ENCODE peak calls at places on chromosomes 4 and X, in eight cellular contexts. A is stimulated activated CD4-positive, alpha-beta T cell treated with anti-CD3 and anti-CD28 coated beads, Interleukin-4, amount 100 ng/mL, for 1 hour; U is lower leg skin; D is activated CD4-positive, alpha-beta T cell treated with anti-CD3 and anti-CD28 coated beads, Interleukin-2, amount 50 U/mL, for 1 hour; N is T-helper 17 cell; P is NCI-H1105 treated with DMSO at 0.1 percent for 48 hours; Z is NCI-H82; K is mesenteric fat pad. X is an unnamed sample.

GRCh38 chr4:119659576-119659975 is 31.0 kb upstream of the PDE5A start:
- DNase-seq in A (no peak), U (no peak), D (no peak), N (no peak), P (no peak), Z (peak; percentile 33), K (no peak), X (no peak)

GRCh38 chr4:57318694-57319093 is 208.5 kb upstream of the IGFBP7 start:
- DNase-seq in A (no peak), U (no peak), D (no peak), N (no peak), P (no peak), Z (no peak), K (no peak), X (no peak)

GRCh38 chrX:33194876-33195433 is 16.4 kb downstream of the DMD start:
- DNase-seq in A (no peak), U (no peak), D (no peak), N (no peak), P (no peak), Z (no peak), K (no peak), X (no peak)

GRCh38 chr4:99624141-99624719 is 33.4 kb downstream of the C4orf54 start:
- DNase-seq in A (no peak), U (no peak), D (no peak), N (no peak), P (no peak), Z (no peak), K (no peak), X (no peak)

GRCh38 chr4:84837751-84838150 is 128.7 kb downstream of the WDFY3 start:
- DNase-seq in A (no peak), U (no peak), D (no peak), N (no peak), P (no peak), Z (peak; percentile 59), K (no peak), X (no peak)

GRCh38 chr4:26576171-26576829 is 7.6 kb upstream of the TBC1D19 start:
- DNase-seq in A (no peak), U (no peak), D (no peak), N (no peak), P (no peak), Z (no peak), K (no peak), X (no peak)

GRCh38 chr4:3243066-3243775 is 5.7 kb upstream of the MSANTD1 start:
- DNase-seq in A (no peak), U (no peak), D (no peak), N (no peak), P (no peak), Z (no peak), K (no peak), X (no peak)

GRCh38 chrX:68307767-68308166 is 125.5 kb downstream of the OPHN1 start:
- DNase-seq in A (no peak), U (no peak), D (no peak), N (no peak), P (no peak), Z (no peak), K (no peak), X (no peak)

GRCh38 chrX:104621781-104622180 is 55.8 kb downstream of the IL1RAPL2 start:
- DNase-seq in A (no peak), U (no peak), D (no peak), N (no peak), P (no peak), Z (no peak), K (no peak), X (no peak)

GRCh38 chrX:68196939-68197791 is 236.1 kb downstream of the OPHN1 start:
- DNase-seq in A (no peak), U (peak; percentile 17), D (no peak), N (peak; percentile 3), P (peak; percentile 48), Z (peak; percentile 77), K (no peak), X (peak; percentile 7)

GRCh38 chrX:94560930-94561329 is 886.9 kb downstream of the FAM133A start:
- DNase-seq in A (no peak), U (no peak), D (no peak), N (no peak), P (no peak), Z (no peak), K (no peak), X (no peak)

GRCh38 chr4:159012381-159012780 is 90.5 kb upstream of the RAPGEF2 start:
- DNase-seq in A (no peak), U (no peak), D (no peak), N (no peak), P (no peak), Z (no peak), K (no peak), X (no peak)

GRCh38 chr4:165972747-165973146 is 99.7 kb downstream of the TLL1 start:
- DNase-seq in A (no peak), U (no peak), D (no peak), N (no peak), P (no peak), Z (no peak), K (no peak), X (no peak)

GRCh38 chr4:123777297-123777859 is 380.8 kb downstream of the SPRY1 start:
- DNase-seq in A (no peak), U (no peak), D (no peak), N (no peak), P (no peak), Z (no peak), K (no peak), X (no peak)

GRCh38 chr4:122163301-122163700 is 11.2 kb downstream of the BLTP1 start:
- DNase-seq in A (no peak), U (no peak), D (no peak), N (no peak), P (peak; percentile 6), Z (no peak), K (no peak), X (no peak)

GRCh38 chr4:2837904-2838496 is 5.6 kb upstream of the ADD1 start:
- DNase-seq in A (peak; percentile 61), U (peak; percentile 62), D (peak; percentile 69), N (peak; percentile 56), P (no peak), Z (no peak), K (no peak), X (peak; percentile 64)

GRCh38 chr4:157005193-157005592 is 33.6 kb upstream of the PDGFC start:
- DNase-seq in A (no peak), U (no peak), D (no peak), N (no peak), P (no peak), Z (no peak), K (no peak), X (no peak)

GRCh38 chr4:184293552-184293951 is 75.9 kb upstream of the ENPP6 start:
- DNase-seq in A (no peak), U (no peak), D (no peak), N (no peak), P (no peak), Z (no peak), K (no peak), X (no peak)

GRCh38 chr4:1802720-1803522 is 9.8 kb downstream of the FGFR3 start:
- DNase-seq in A (no peak), U (no peak), D (no peak), N (no peak), P (no peak), Z (no peak), K (no peak), X (no peak)

X was measured in activated naive CD8-positive, alpha-beta T cell treated with anti-CD3 and anti-CD28 coated beads, Interleukin-2, amount 50 U/mL, for 24 hours.